ENCODE peak calls at places on chromosomes 2 and 18, in four cellular contexts. W, K, V and G are unnamed samples.

GRCh38 chr2:29723255-29724001 is 198.0 kb downstream of the ALK start:
- DNase-seq in W (no peak), K (no peak), V (no peak), G (no peak)

GRCh38 chr2:37776487-37776886 is 105.0 kb upstream of the CDC42EP3 start:
- DNase-seq in W (peak; percentile 93), K (no peak), V (peak; percentile 89), G (no peak)

GRCh38 chr2:126825306-126825705 is 73.4 kb upstream of the TEX51 start:
- DNase-seq in W (no peak), K (no peak), V (no peak), G (no peak)

GRCh38 chr18:58529714-58530354 is 99.1 kb downstream of the ALPK2 start:
- DNase-seq in W (peak; percentile 68), K (peak; percentile 69), V (peak; percentile 86), G (peak; percentile 78)

GRCh38 chr2:26462511-26463251 is 15.2 kb downstream of the OTOF start:
- DNase-seq in W (peak; percentile 58), K (peak; percentile 77), V (peak; percentile 90), G (peak; percentile 27)

GRCh38 chr2:224195954-224196571 is 157.0 kb upstream of the SERPINE2 start:
- DNase-seq in W (no peak), K (no peak), V (no peak), G (no peak)

GRCh38 chr2:206160124-206160806 is 570 bp downstream of the EEF1B2 start:
- DNase-seq in W (peak; percentile 38), K (no peak), V (no peak), G (no peak)

GRCh38 chr18:39313992-39314391 is 1748.4 kb upstream of the CELF4 start:
- DNase-seq in W (no peak), K (no peak), V (no peak), G (no peak)

GRCh38 chr2:170157025-170157684 is 20.8 kb upstream of the MYO3B start:
- DNase-seq in W (peak; percentile 86), K (no peak), V (peak; percentile 33), G (no peak)

GRCh38 chr2:198546091-198546490 is 741.7 kb downstream of the PLCL1 start:
- DNase-seq in W (no peak), K (no peak), V (no peak), G (no peak)

GRCh38 chr2:163182764-163183354 is 344.3 kb upstream of the KCNH7 start:
- DNase-seq in W (peak; percentile 32), K (no peak), V (no peak), G (no peak)

GRCh38 chr18:2070636-2071035 is 500.7 kb downstream of the METTL4 start:
- DNase-seq in W (no peak), K (no peak), V (no peak), G (no peak)

DNA sequence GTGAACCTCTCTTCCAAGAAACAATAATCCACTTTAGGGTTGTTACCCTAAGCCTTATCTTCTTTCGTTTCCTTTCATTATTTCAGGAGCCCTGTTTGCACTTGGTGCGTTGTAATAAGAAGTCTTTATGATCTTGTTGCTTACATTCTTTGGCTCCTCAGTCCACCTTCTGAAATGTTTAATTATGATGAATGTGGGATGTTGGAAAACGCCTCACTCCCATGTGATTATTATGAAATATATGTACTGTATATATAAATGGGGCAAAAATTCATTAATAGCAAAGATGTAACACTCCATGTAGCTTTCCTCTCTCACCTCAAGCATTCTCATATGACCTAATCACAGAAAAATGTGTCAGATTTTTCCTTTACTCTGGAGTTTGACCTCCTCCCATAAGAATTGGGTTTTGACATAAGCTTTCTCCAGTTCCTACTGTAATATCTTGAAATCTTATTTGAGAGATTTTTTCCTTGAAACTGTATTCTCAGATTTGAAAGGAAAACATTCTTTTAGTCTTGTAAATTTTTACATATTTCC is 397.2 kb upstream of the FANCL start:
- DNase-seq in W (no peak), K (no peak), V (peak; percentile 90), G (no peak)
- H4K5ac ChIP-seq in W (no peak overlapping the region), K (no peak overlapping the region), V (no peak overlapping the region), G (no peak overlapping the region)

GRCh38 chr18:21090680-21091079 is 20.9 kb downstream of the ROCK1 start:
- DNase-seq in W (no peak), K (no peak), V (no peak), G (no peak)
- H4K5ac ChIP-seq in W (no peak overlapping the region), K (no peak overlapping the region), V (no peak overlapping the region), G (no peak overlapping the region)

GRCh38 chr2:69171070-69171811 is 158.3 kb downstream of the ANTXR1 start:
- DNase-seq in W (no peak), K (no peak), V (no peak), G (no peak)
- H4K5ac ChIP-seq in W (no peak overlapping the region), K (no peak overlapping the region), V (no peak overlapping the region), G (no peak overlapping the region)

GRCh38 chr2:67489396-67489795 is 92.3 kb downstream of the ETAA1 start:
- DNase-seq in W (peak; percentile 10), K (no peak), V (no peak), G (no peak)

GRCh38 chr2:67485431-67485830 is 88.3 kb downstream of the ETAA1 start:
- DNase-seq in W (peak; percentile 52), K (no peak), V (peak; percentile 66), G (no peak)

GRCh38 chr2:67486041-67486796 is 89.1 kb downstream of the ETAA1 start:
- DNase-seq in W (peak; percentile 32), K (no peak), V (peak; percentile 32), G (no peak)

DNA sequence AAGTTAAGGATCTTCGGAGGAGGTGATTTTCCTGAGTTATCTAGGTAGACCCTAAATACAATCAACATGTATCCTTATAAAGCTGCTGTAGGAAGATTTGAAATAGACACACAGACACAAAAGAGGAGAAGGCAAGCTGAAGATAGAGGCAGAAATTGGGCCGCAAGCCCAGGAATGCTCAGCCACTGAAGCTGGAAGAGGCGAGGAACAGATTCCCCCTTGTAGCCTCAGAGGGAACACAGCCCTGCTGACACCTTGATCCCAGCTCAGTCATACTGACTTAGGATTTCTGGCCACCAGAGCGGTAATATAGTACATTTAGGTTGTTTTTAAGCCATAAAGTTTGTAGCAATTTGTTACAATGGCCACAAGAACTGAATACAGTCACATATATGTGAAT is 90.9 kb downstream of the ETAA1 start:
- DNase-seq in W (no peak), K (no peak), V (no peak), G (no peak)
- H4K5ac ChIP-seq in W (no peak overlapping the region), K (no peak overlapping the region), V (no peak overlapping the region), G (no peak overlapping the region)

DNA sequence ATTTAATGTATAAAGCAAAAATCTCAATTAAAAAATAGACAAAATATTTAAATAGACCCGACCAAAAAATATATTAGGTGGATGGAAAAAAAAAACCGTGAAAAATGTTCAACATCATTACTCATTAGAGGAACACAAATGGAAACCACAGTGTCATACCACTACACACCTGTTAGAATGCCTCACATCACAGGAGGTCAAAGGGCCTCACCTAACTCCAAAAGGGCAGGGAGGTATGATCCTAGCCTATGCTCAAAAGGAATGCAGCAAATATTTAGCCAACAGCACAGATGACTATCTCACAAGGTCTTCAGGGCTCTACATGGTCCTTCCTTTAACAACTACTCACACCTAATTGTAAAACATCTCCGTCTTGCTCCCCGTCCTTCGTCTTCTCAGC is 185.5 kb upstream of the SETBP1 start:
- DNase-seq in W (no peak), K (no peak), V (peak; percentile 1), G (no peak)
- H4K5ac ChIP-seq in W (no peak overlapping the region), K (no peak overlapping the region), V (no peak overlapping the region), G (no peak overlapping the region)

GRCh38 chr2:15974565-15975260 is 34.4 kb downstream of the MYCN start:
- DNase-seq in W (no peak), K (no peak), V (no peak), G (no peak)
- H4K5ac ChIP-seq in W (no peak overlapping the region), K (no peak overlapping the region), V (no peak overlapping the region), G (no peak overlapping the region)

GRCh38 chr18:34943587-34943986 is 97.6 kb upstream of the MAPRE2 start:
- DNase-seq in W (no peak), K (no peak), V (no peak), G (no peak)
- H4K5ac ChIP-seq in W (no peak overlapping the region), K (no peak overlapping the region), V (no peak overlapping the region), G (no peak overlapping the region)